ENCODE peak calls at places on chromosomes 4 and X, in ten cellular contexts. Y is activated CD8-positive, alpha-beta T cell treated with anti-CD3 and anti-CD28 coated beads, Interleukin-2, amount 10 ng/mL, durations not matched to agents 7 days and 5 days; N is mucosa of descending colon; F is WTC11; K is T-helper 9 cell; C is choroid plexus epithelial cell; E is iPS DF 19.7; I is C1 segment of cervical spinal cord; Z is H9; P is mammary epithelial cell. J is an unnamed sample.

GRCh38 chrX:78595901-78596502 is 63.1 kb downstream of the RTL3 start:
- DNase-seq in C (peak; percentile 40), I (no peak), Z (no peak), P (no peak), E (peak; percentile 1), F (peak; percentile 37), K (no peak), N (no peak), Y (peak; percentile 22), J (peak; percentile 67)

GRCh38 chrX:42102586-42103282 is 179.4 kb upstream of the CASK start:
- DNase-seq in Y (no peak), C (peak; percentile 13), P (no peak), Z (no peak), F (no peak), N (no peak), E (no peak), K (no peak), I (no peak), J (no peak)

GRCh38 chrX:23776363-23776762 is 6.6 kb upstream of the SAT1 start:
- DNase-seq in E (no peak), N (no peak), Y (no peak), F (no peak), Z (no peak), K (no peak), P (no peak), C (no peak), I (no peak), J (no peak)

GRCh38 chr4:155403886-155404285 is 27.1 kb upstream of the MAP9 start:
- DNase-seq in C (peak; percentile 64), P (peak; percentile 23), K (no peak), I (no peak), Y (no peak), N (no peak), F (no peak), Z (no peak), E (no peak), J (no peak)

GRCh38 chrX:19739683-19740082 is 147.7 kb downstream of the SH3KBP1 start:
- DNase-seq in K (peak; percentile 35), Z (peak; percentile 59), N (no peak), Y (peak; percentile 42), C (peak; percentile 77), E (no peak), I (no peak), P (peak; percentile 61), F (peak; percentile 64), J (peak; percentile 85)

GRCh38 chrX:13377537-13377936 is 57.7 kb upstream of the ATXN3L start:
- DNase-seq in K (no peak), Z (no peak), N (no peak), P (peak; percentile 56), E (no peak), C (peak; percentile 79), I (no peak), Y (no peak), F (no peak), J (no peak)

GRCh38 chrX:47078129-47079043 is at the start of gene RGN:
- DNase-seq in F (peak; percentile 33), E (no peak), K (no peak), Z (peak; percentile 47), N (no peak), Y (no peak), C (no peak), P (no peak), I (no peak), J (peak; percentile 69)

GRCh38 chr4:89835413-89835812 is 1.5 kb downstream of the SNCA start:
- DNase-seq in Y (no peak), I (no peak), P (no peak), F (no peak), N (no peak), E (no peak), Z (no peak), C (no peak), K (no peak), J (no peak)

GRCh38 chr4:166903408-166903807 is 330.9 kb downstream of the SPOCK3 start:
- DNase-seq in E (no peak), Y (no peak), N (no peak), C (no peak), I (no peak), F (no peak), Z (no peak), P (no peak), K (no peak), J (no peak)

GRCh38 chr4:100938698-100939097 is 408.6 kb downstream of the PPP3CA start:
- DNase-seq in I (no peak), C (no peak), E (no peak), N (no peak), Z (no peak), F (no peak), P (no peak), Y (no peak), K (no peak), J (no peak)

GRCh38 chr4:183352546-183352945 is 30.3 kb upstream of the CLDN24 start:
- DNase-seq in K (no peak), P (no peak), F (no peak), C (no peak), Y (no peak), N (no peak), I (no peak), E (no peak), Z (no peak), J (no peak)

GRCh38 chr4:4507923-4508322 is 33.9 kb downstream of the STX18 start:
- DNase-seq in I (no peak), C (peak; percentile 61), F (no peak), K (no peak), E (no peak), P (no peak), N (no peak), Z (no peak), Y (no peak), J (no peak)

GRCh38 chrX:131752493-131753198 is 208.8 kb downstream of the OR13H1 start:
- DNase-seq in N (peak; percentile 61), F (no peak), P (peak; percentile 77), K (peak; percentile 71), C (no peak), E (no peak), Y (no peak), I (peak; percentile 80), Z (no peak), J (no peak)

GRCh38 chrX:78024349-78025108 is 55.1 kb upstream of the PGAM4 start:
- DNase-seq in F (peak; percentile 16), E (peak; percentile 15), Z (peak; percentile 37), K (peak; percentile 4), N (peak; percentile 66), C (peak; percentile 15), Y (peak; percentile 30), P (peak; percentile 23), I (no peak), J (peak; percentile 53)

J was measured in endodermal cell.